ENCODE peak calls at places on chromosomes 2 and 18, in four cellular contexts. R, E, H and G are unnamed samples.

GRCh38 chr2:126886201-126886905 is 12.3 kb upstream of the TEX51 start:
- DNase-seq in H (no peak), E (peak), R (peak), G (peak)

GRCh38 chr18:63832470-63832869 is 55.0 kb upstream of the SERPINB2 start:
- DNase-seq in E (no peak), H (no peak), R (no peak), G (no peak)

GRCh38 chr2:216987176-216987809 is 127.4 kb upstream of the TNP1 start:
- DNase-seq in E (no peak), R (no peak), H (no peak), G (no peak)

GRCh38 chr18:316391-316790 is 48.5 kb upstream of the THOC1 start:
- DNase-seq in E (no peak), R (no peak), H (no peak), G (no peak)

GRCh38 chr2:71614976-71615768 is 161.8 kb downstream of the DYSF start:
- DNase-seq in R (peak), E (no peak), H (no peak), G (no peak)

GRCh38 chr2:19673213-19673791 is 228.5 kb downstream of the TTC32 start:
- DNase-seq in H (no peak), E (no peak), R (peak), G (no peak)

GRCh38 chr2:68185541-68186164 is 28.0 kb downstream of the PNO1 start:
- DNase-seq in R (peak), E (peak), H (peak), G (peak)

GRCh38 chr2:46982356-46983064 is 66.9 kb upstream of the MCFD2 start:
- DNase-seq in R (no peak), E (no peak), H (no peak), G (no peak)

GRCh38 chr2:10124538-10125045 is 2.1 kb downstream of the RRM2 start:
- DNase-seq in H (no peak), R (peak), E (no peak), G (no peak)

GRCh38 chr2:47720036-47720435 is 62.9 kb upstream of the MSH6 start:
- DNase-seq in H (peak), R (no peak), E (no peak), G (no peak)

GRCh38 chr2:74262681-74263080 is 64.3 kb downstream of the MTHFD2 start:
- DNase-seq in R (no peak), E (no peak), H (no peak), G (no peak)

GRCh38 chr2:74259191-74259590 is 60.8 kb downstream of the MTHFD2 start:
- DNase-seq in H (no peak), E (no peak), R (no peak), G (no peak)

GRCh38 chr2:74264281-74264680 is 65.9 kb downstream of the MTHFD2 start:
- DNase-seq in E (no peak), H (no peak), R (no peak), G (no peak)

GRCh38 chr2:74260495-74260894 is 62.1 kb downstream of the MTHFD2 start:
- DNase-seq in E (no peak), H (no peak), R (no peak), G (no peak)

DNA sequence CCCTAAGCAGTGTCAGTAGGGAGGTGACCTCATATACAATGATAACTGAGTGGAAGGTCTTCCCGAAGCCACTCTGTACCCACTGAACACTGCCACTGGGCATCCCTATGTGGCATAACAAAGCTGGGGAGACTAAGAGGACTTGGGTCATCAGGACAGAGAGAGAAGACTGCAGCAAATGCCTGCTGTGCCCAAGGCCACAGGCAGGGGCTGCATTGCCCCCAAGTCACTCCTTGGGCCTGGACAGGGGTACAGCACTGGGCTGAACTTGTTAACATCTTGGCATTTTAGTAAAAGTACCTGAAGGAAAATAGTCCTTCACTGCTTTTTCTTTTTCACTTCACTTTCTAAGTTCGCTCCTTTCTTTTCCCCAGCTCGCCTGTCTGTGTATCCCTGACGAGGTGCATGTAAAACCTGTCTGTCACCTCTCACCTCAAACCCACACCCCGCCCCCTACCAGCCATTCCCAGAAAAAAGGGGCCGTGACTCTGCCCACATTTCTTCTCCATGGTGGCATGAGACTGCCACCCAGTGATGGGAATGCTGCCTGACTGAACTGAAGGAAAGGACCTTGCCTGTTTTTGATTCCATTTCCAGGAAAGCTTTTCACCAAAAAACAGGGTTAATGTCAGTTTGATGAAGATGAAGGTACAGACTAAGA is 62.9 kb downstream of the MTHFD2 start:
- DNase-seq in H (no peak), E (no peak), R (peak), G (no peak)
- TF ChIP-seq TAF1 in H (no peak), E (no peak), R (no peak), G (no peak)

GRCh38 chr2:17684008-17684407 is 69.6 kb downstream of the SMC6 start:
- DNase-seq in R (no peak), E (no peak), H (no peak), G (no peak)

GRCh38 chr2:17682098-17682857 is 71.3 kb downstream of the SMC6 start:
- DNase-seq in R (no peak), H (no peak), E (no peak), G (no peak)

GRCh38 chr2:17674817-17675216 is 78.8 kb downstream of the SMC6 start:
- DNase-seq in E (no peak), H (no peak), R (no peak), G (no peak)

DNA sequence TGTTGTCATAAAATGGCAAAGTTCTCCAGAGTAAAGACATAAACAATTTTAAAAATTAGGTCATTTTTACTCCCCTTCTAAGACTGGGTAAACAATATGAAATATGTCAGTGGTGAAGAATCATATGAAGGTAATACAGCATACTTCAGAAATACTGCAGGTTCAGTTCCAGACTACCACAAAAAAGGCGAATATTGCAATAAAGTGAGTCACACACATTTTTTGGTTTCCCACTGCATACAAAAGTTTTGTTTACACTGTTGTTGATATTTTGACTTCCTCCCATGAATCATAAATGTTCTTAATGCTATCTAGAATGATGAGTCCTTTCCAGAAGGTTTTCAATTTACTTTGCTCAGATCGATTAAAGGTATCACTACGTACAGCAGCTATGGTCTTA is 73.5 kb downstream of the SMC6 start:
- DNase-seq in E (no peak), R (no peak), H (no peak), G (no peak)
- TF ChIP-seq TAF1 in E (no peak), R (no peak), H (no peak), G (no peak)

DNA sequence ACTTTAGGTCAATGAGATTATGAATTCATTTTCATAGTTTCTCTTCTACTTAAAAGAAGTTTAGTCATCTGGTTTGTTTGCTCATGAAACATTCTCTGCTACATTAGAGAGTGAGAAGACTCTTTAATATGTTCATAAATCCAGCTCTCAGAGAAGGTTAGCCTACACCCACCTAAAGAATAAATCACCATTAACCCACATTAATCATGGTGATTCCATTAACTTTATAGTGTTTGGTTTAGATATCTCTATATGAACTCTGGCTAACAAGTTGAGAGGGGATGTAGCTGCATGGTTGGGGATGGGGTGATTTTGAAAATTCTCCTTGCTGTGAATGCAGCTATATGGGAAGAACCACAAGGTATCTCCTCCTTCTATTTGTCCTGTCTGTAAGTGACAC is 10.7 kb downstream of the TFPI start:
- DNase-seq in E (no peak), H (no peak), R (no peak), G (no peak)
- TF ChIP-seq TAF1 in E (no peak), H (no peak), R (no peak), G (no peak)

GRCh38 chr18:59353079-59353680 is 5.9 kb downstream of the LMAN1 start:
- DNase-seq in H (no peak), E (no peak), R (no peak), G (no peak)

GRCh38 chr18:59359576-59359952 is 499 bp upstream of the LMAN1 start:
- DNase-seq in E (no peak), R (no peak), H (no peak), G (no peak)

GRCh38 chr18:59354731-59355130 is 4.3 kb downstream of the LMAN1 start:
- DNase-seq in H (no peak), R (no peak), E (no peak), G (no peak)

GRCh38 chr18:59358611-59359575 is at the start of gene LMAN1:
- DNase-seq in E (peak), H (peak), R (peak), G (peak)

DNA sequence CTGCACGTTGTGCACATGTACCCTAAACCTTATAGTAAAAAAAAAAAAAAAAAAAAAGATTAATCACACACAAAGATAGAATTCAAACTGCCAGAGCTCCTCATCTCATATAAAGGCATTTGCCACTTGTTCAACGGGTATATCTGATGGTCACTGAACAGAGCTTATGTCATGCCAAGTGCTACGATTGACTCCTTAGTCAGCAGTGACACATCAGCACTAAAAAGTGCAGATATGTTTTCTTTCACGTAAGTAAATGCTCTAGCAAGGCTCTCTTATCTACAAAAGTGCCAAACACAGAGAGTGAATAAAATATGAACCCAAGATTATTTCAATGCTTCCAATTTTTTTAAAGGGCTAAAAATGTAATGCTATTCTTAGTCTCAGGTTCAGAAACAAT is 1.1 kb downstream of the LMAN1 start:
- DNase-seq in H (no peak), E (no peak), R (peak), G (no peak)
- TF ChIP-seq TAF1 in H (no peak), E (no peak), R (no peak), G (no peak)

GRCh38 chr2:208097801-208098200 is 26.5 kb downstream of the CRYGD start:
- DNase-seq in R (no peak), E (no peak), H (no peak), G (no peak)
- TF ChIP-seq TAF1 in R (no peak), E (no peak), H (no peak), G (no peak)

GRCh38 chr2:98378901-98379300 is 32.6 kb downstream of the CNGA3 start:
- DNase-seq in E (no peak), H (no peak), R (no peak), G (no peak)
- TF ChIP-seq TAF1 in E (no peak), H (no peak), R (no peak), G (no peak)

GRCh38 chr2:234300393-234300792 is 196.5 kb downstream of the ARL4C start:
- DNase-seq in R (no peak), E (no peak), H (no peak), G (no peak)

GRCh38 chr2:234300932-234301823 is 195.7 kb downstream of the ARL4C start:
- DNase-seq in E (no peak), R (no peak), H (no peak), G (no peak)

GRCh38 chr2:234305846-234306245 is 191.0 kb downstream of the ARL4C start:
- DNase-seq in E (no peak), R (no peak), H (no peak), G (no peak)

GRCh38 chr2:234304945-234305344 is 191.9 kb downstream of the ARL4C start:
- DNase-seq in R (no peak), E (no peak), H (no peak), G (no peak)

DNA sequence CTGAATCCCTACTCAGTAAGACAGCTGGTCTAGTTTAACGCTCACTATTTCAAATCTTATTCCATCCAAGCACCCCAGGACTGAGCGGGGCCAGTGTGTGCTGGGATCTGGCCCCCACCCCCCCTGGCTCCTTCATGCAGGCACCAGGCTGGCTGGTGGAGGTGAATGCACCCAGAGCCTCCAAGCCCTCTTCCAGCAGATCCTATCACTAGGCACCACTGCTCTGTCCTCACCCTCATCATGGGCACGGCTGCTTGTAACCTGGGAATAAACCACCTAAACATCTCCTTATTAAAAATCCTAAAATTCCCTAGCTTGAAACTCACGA is 194.3 kb downstream of the ARL4C start:
- DNase-seq in R (no peak), H (no peak), E (no peak), G (no peak)
- TF ChIP-seq TAF1 in R (no peak), H (no peak), E (no peak), G (no peak)

DNA sequence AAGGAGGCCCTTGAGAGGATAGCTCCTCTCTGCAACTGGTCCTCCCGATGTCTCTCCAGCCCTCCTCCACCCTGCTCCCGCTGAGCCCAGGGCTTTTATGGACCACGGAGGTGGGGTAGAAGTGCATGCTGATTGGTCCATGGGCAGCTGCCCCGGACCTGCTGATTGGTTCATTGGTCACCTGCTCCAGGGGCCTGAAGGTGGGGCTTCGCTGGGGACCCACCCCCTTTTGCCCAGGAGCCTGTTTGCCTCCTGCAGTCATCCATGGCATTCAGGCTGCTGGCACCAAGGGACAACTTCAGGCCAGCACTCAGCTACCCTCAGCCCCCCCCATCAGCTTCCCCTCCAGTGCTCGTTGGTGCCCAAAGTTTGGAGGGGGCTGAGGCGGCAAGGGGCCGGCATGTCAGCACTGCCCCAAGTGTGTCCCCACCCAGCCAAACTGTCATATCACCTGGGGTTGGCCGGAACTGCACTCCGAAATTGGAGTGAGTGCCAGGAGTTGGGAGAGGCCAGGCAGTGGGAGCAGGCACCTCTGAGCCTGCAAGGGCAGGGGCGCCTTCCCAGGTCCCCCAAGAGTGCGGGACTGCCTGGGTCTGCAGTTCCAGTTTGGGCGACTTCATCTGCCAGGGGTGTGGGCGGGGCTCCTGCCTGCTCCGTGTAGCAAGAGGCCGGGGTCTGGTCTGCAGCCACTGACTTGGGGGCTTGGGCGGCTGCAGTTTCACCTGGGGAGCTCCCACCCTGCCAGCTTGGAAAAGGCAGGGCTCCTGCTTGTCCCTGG is 288.9 kb downstream of the RDH14 start:
- DNase-seq in H (no peak), R (no peak), E (no peak), G (no peak)
- TF ChIP-seq TAF1 in H (no peak), R (no peak), E (no peak), G (no peak)